ENCODE peak calls at places on chromosomes 12 and 14, in ten cellular contexts. V, Y, I, Q, H, C, W, L, U and S are unnamed samples.

GRCh38 chr12:80553316-80553715 is 109.3 kb downstream of the PTPRQ start:
- DNase-seq in Y (peak), Q (no peak), U (no peak), I (no peak), H (peak), V (no peak), C (no peak), L (no peak), W (no peak), S (no peak)

GRCh38 chr12:103247531-103247930 is 248.2 kb downstream of the C12orf42 start:
- DNase-seq in Q (no peak), I (no peak), W (no peak), Y (no peak), U (no peak), L (no peak), V (no peak), H (no peak), C (no peak), S (no peak)

GRCh38 chr12:7039403-7039802 is 21.1 kb upstream of the C1S start:
- DNase-seq in W (no peak), L (no peak), H (no peak), Q (no peak), I (no peak), U (no peak), V (no peak), Y (no peak), C (no peak), S (no peak)

GRCh38 chr12:132375747-132376463 is 46.5 kb upstream of the GALNT9 start:
- DNase-seq in Y (no peak), C (no peak), I (no peak), Q (no peak), H (no peak), V (no peak), U (no peak), L (no peak), W (no peak), S (no peak)

GRCh38 chr12:132559652-132560420 is 50.5 kb downstream of the LRCOL1 start:
- DNase-seq in Q (peak), H (peak), L (peak), W (peak), I (no peak), C (no peak), U (no peak), Y (peak), V (no peak), S (peak)

GRCh38 chr12:43858096-43858495 is 22.2 kb downstream of the TMEM117 start:
- DNase-seq in Q (no peak), H (no peak), W (no peak), L (no peak), I (no peak), U (no peak), V (no peak), C (no peak), Y (no peak), S (no peak)

GRCh38 chr12:89245090-89245489 is 107.2 kb downstream of the DUSP6 start:
- DNase-seq in Q (peak), W (no peak), L (no peak), C (peak), Y (no peak), H (peak), I (no peak), V (peak), U (peak), S (peak)

GRCh38 chr14:105528197-105528858 is 1.9 kb downstream of the TMEM121 start:
- DNase-seq in I (peak), Q (peak), H (peak), U (peak), V (peak), C (peak), L (peak), Y (peak), W (peak), S (peak)

GRCh38 chr14:100317897-100318808 is 5.0 kb upstream of the SLC25A47 start:
- DNase-seq in U (peak), H (peak), C (peak), V (peak), Q (peak), L (peak), Y (peak), W (peak), I (peak), S (peak)

GRCh38 chr12:5565933-5566632 is 134.2 kb downstream of the NTF3 start:
- DNase-seq in I (no peak), W (no peak), V (no peak), Q (no peak), Y (no peak), H (peak), C (no peak), L (no peak), U (no peak), S (no peak)

GRCh38 chr12:121365416-121366062 is 13.3 kb upstream of the ANAPC5 start:
- DNase-seq in I (no peak), H (peak), Y (no peak), W (no peak), C (no peak), V (no peak), Q (no peak), L (peak), U (no peak), S (no peak)

GRCh38 chr12:51488281-51488680 is 63.6 kb downstream of the SLC4A8 start:
- DNase-seq in V (no peak), H (peak), Y (no peak), Q (no peak), U (no peak), C (no peak), W (no peak), L (no peak), I (no peak), S (no peak)

GRCh38 chr14:102346645-102347044 is 16.0 kb downstream of the CINP start:
- DNase-seq in I (no peak), V (no peak), Y (no peak), L (no peak), Q (no peak), H (no peak), C (no peak), U (no peak), W (no peak), S (no peak)

GRCh38 chr12:125983784-125984510 is 918.7 kb downstream of the AACS start:
- DNase-seq in Q (no peak), U (no peak), H (no peak), W (no peak), I (no peak), V (no peak), Y (no peak), L (peak), C (no peak), S (no peak)

GRCh38 chr14:104086661-104087461 is 1.4 kb downstream of the ASPG start:
- DNase-seq in H (no peak), V (no peak), Q (no peak), C (no peak), U (no peak), I (no peak), Y (no peak), L (no peak), W (peak), S (peak)

GRCh38 chr12:904010-904414 is 45.5 kb downstream of the RAD52 start:
- DNase-seq in L (no peak), Q (no peak), V (no peak), Y (no peak), C (no peak), H (no peak), I (no peak), U (no peak), W (no peak), S (no peak)

GRCh38 chr14:77918448-77918847 is 118.5 kb downstream of the ADCK1 start:
- DNase-seq in Q (no peak), U (no peak), V (no peak), H (no peak), C (no peak), L (no peak), W (no peak), I (no peak), Y (no peak), S (no peak)

GRCh38 chr12:67508830-67509229 is 139.7 kb upstream of the DYRK2 start:
- DNase-seq in H (no peak), Y (no peak), L (no peak), Q (no peak), U (no peak), I (no peak), W (no peak), V (no peak), C (no peak), S (no peak)

GRCh38 chr12:112513496-112513895 is 94.7 kb downstream of the PTPN11 start:
- DNase-seq in Q (no peak), Y (no peak), W (no peak), H (no peak), C (no peak), L (no peak), U (no peak), V (no peak), I (no peak), S (no peak)